ENCODE peak calls at places on chromosome 12, in four cellular contexts. W, U, I and M are unnamed samples.

GRCh38 chr12:122843472-122843871 is 8.2 kb downstream of the HIP1R start:
- DNase-seq in W (no peak), U (no peak), I (no peak), M (no peak)

GRCh38 chr12:70664463-70664862 is 27.2 kb upstream of the PTPRB start:
- DNase-seq in U (no peak), I (no peak), W (peak), M (no peak)

GRCh38 chr12:11092128-11092527 is at the start of gene TAS2R43:
- DNase-seq in U (no peak), W (no peak), I (no peak), M (no peak)

GRCh38 chr12:29733060-29733459 is 50.7 kb downstream of the TMTC1 start:
- DNase-seq in U (no peak), I (no peak), W (no peak), M (no peak)

GRCh38 chr12:65200007-65200665 is 30.8 kb downstream of the LEMD3 start:
- DNase-seq in W (no peak), I (no peak), U (no peak), M (peak)

GRCh38 chr12:88996389-88996788 is 355.9 kb downstream of the DUSP6 start:
- DNase-seq in I (no peak), W (no peak), U (no peak), M (no peak)

GRCh38 chr12:120901818-120902217 is 2.3 kb downstream of the SPPL3 start:
- DNase-seq in U (no peak), I (no peak), W (no peak), M (no peak)

GRCh38 chr12:45329238-45329637 is 113.3 kb downstream of the ANO6 start:
- DNase-seq in U (no peak), W (no peak), I (no peak), M (no peak)

GRCh38 chr12:14824012-14824634 is 10.1 kb upstream of the SMCO3 start:
- DNase-seq in W (no peak), I (no peak), U (no peak), M (no peak)

GRCh38 chr12:20212658-20213387 is 155.5 kb upstream of the PDE3A start:
- DNase-seq in I (peak), W (peak), U (no peak), M (peak)

GRCh38 chr12:25276199-25276937 is 25.6 kb upstream of the KRAS start:
- DNase-seq in I (no peak), W (peak), U (no peak), M (peak)

GRCh38 chr12:130470969-130471368 is 133.3 kb downstream of the PIWIL1 start:
- DNase-seq in W (no peak), U (no peak), I (no peak), M (no peak)

GRCh38 chr12:102342281-102343006 is 137.9 kb downstream of the IGF1 start:
- DNase-seq in W (peak), I (no peak), U (no peak), M (no peak)

GRCh38 chr12:75480469-75480949 is at the start of gene GLIPR1:
- DNase-seq in I (peak), U (peak), W (peak), M (peak)

GRCh38 chr12:70255311-70255710 is 12.1 kb downstream of the CNOT2 start:
- DNase-seq in U (no peak), I (no peak), W (no peak), M (no peak)

GRCh38 chr12:113896194-113896593 is 69.9 kb downstream of the RBM19 start:
- DNase-seq in W (peak), U (no peak), I (no peak), M (no peak)

GRCh38 chr12:65140738-65141137 is 19.6 kb upstream of the WIF1 start:
- DNase-seq in U (no peak), I (no peak), W (no peak), M (no peak)

GRCh38 chr12:20631711-20632110 is 63.4 kb upstream of the SLCO1C1 start:
- DNase-seq in U (no peak), I (no peak), W (no peak), M (no peak)

GRCh38 chr12:42332301-42332894 is 6.4 kb downstream of the PPHLN1 start:
- DNase-seq in I (no peak), U (peak), W (peak), M (no peak)

GRCh38 chr12:116142936-116143882 is 134.3 kb downstream of the MED13L start:
- DNase-seq in W (no peak), U (no peak), I (no peak), M (peak)

GRCh38 chr12:102426599-102427541 is 53.5 kb downstream of the IGF1 start:
- DNase-seq in U (no peak), W (no peak), I (no peak), M (no peak)

GRCh38 chr12:94305293-94305957 is 154.2 kb downstream of the CEP83 start:
- DNase-seq in U (no peak), I (no peak), W (no peak), M (peak)

GRCh38 chr12:102169922-102170698 is 27.5 kb downstream of the PMCH start:
- DNase-seq in U (peak), W (peak), I (no peak), M (peak)

GRCh38 chr12:57519758-57520007 is 631 bp downstream of the DDIT3 start:
- DNase-seq in U (no peak), W (no peak), I (no peak), M (no peak)

GRCh38 chr12:132194556-132194955 is 50.3 kb downstream of the NOC4L start:
- DNase-seq in W (no peak), U (no peak), I (no peak), M (no peak)

GRCh38 chr12:93638954-93639353 is 38.2 kb upstream of the CRADD start:
- DNase-seq in W (no peak), U (no peak), I (no peak), M (no peak)